ENCODE peak calls at places on chromosomes 5 and 9, in nine cellular contexts. Y is sigmoid colon; E is NCI-H1417; U is HEK293T; B is heart left ventricle; T is CD4-positive, alpha-beta T cell; R is activated CD4-positive, alpha-beta T cell treated with anti-CD3 and anti-CD28 coated beads for 24 hours; G is HTR-8/SVneo; J is activated naive CD4-positive, alpha-beta T cell treated with anti-CD3 and anti-CD28 coated beads, Interleukin-2, amount 50 U/mL, for 16 hours. F is an unnamed sample.

GRCh38 chr9:104798209-104798995 is 34.5 kb downstream of the NIPSNAP3B start:
- DNase-seq in U (no peak), Y (no peak), T (no peak), R (no peak), B (no peak), E (no peak), J (no peak), G (no peak), F (no peak)

GRCh38 chr9:7273575-7273974 is 515.8 kb downstream of the KDM4C start:
- DNase-seq in G (no peak), U (peak; percentile 12), Y (no peak), T (no peak), R (no peak), E (no peak), J (no peak), B (peak; percentile 23), F (no peak)

GRCh38 chr9:27206041-27206440 is 90.9 kb downstream of the EQTN start:
- DNase-seq in T (no peak), J (no peak), E (no peak), U (no peak), R (no peak), B (no peak), G (no peak), Y (no peak), F (no peak)

GRCh38 chr9:133604214-133604613 is 5.0 kb downstream of the FAM163B start:
- DNase-seq in R (peak; percentile 15), J (no peak), E (no peak), T (peak; percentile 42), U (no peak), Y (no peak), B (no peak), G (no peak), F (no peak)

GRCh38 chr9:35847786-35848185 is 18.8 kb downstream of the TMEM8B start:
- DNase-seq in E (no peak), T (no peak), B (no peak), R (no peak), Y (peak; percentile 17), U (no peak), G (no peak), J (no peak), F (no peak)

GRCh38 chr9:109968332-109968657 is 188.3 kb downstream of the PALM2AKAP2 start:
- DNase-seq in Y (no peak), J (no peak), G (no peak), B (no peak), T (no peak), U (no peak), E (no peak), R (no peak), F (no peak)

GRCh38 chr9:136899196-136899595 is 12.9 kb downstream of the TRAF2 start:
- DNase-seq in E (no peak), G (no peak), J (no peak), B (no peak), Y (no peak), U (no peak), R (no peak), T (no peak), F (no peak)

GRCh38 chr9:116737137-116737546 is 50.0 kb downstream of the TRIM32 start:
- DNase-seq in G (peak; percentile 73), B (peak; percentile 52), J (peak; percentile 22), U (peak; percentile 88), R (peak; percentile 54), T (peak; percentile 13), Y (peak; percentile 74), E (peak; percentile 77), F (peak; percentile 89)

GRCh38 chr5:154972476-154973080 is 31.7 kb downstream of the MRPL22 start:
- DNase-seq in R (no peak), U (peak; percentile 48), G (peak; percentile 29), J (no peak), Y (no peak), T (no peak), E (peak; percentile 39), B (peak; percentile 27), F (no peak)

GRCh38 chr9:133636902-133637301 is 739 bp downstream of the DBH start:
- DNase-seq in B (no peak), U (no peak), R (no peak), J (no peak), E (no peak), T (no peak), Y (no peak), G (no peak), F (no peak)

GRCh38 chr9:89428222-89428761 is 69.6 kb downstream of the SEMA4D start:
- DNase-seq in J (no peak), B (no peak), R (no peak), E (no peak), Y (no peak), U (no peak), T (no peak), G (no peak), F (no peak)

GRCh38 chr9:32468740-32469139 is 57.3 kb downstream of the RIGI start:
- DNase-seq in E (no peak), T (no peak), G (no peak), B (no peak), R (no peak), U (no peak), Y (no peak), J (no peak), F (no peak)

GRCh38 chr5:31993182-31993961 is 180.7 kb downstream of the GOLPH3 start:
- DNase-seq in R (no peak), Y (no peak), U (no peak), G (peak; percentile 80), T (no peak), J (no peak), B (no peak), E (no peak), F (no peak)

GRCh38 chr5:180631549-180632392 is 17.6 kb downstream of the FLT4 start:
- DNase-seq in T (no peak), B (no peak), G (no peak), R (no peak), E (no peak), U (no peak), J (no peak), Y (no peak), F (no peak)

F was measured in NCI-H2107.